ENCODE peak calls at places on chromosome 7, in nine cellular contexts. R is CD8-positive, alpha-beta memory T cell; K is neuronal stem cell; L is tibial nerve; W is esophagus muscularis mucosa; T is SK-N-SH; Z is osteoblast; O is GM23338; B is breast epithelium. V is an unnamed sample. For H3K4me1 and H3K27me3, the result is how much of the 10 kb centered on the place peaks cover.

GRCh38 chr7:5553298-5553877 is 129.8 kb upstream of the TNRC18 start:
- DNase-seq in W (no peak), O (no peak), Z (peak), L (no peak), R (no peak), T (peak), B (no peak), K (no peak), V (no peak)

GRCh38 chr7:94276797-94277196 is 117.9 kb upstream of the COL1A2 start:
- DNase-seq in K (no peak), Z (no peak), T (peak), R (no peak), B (no peak), W (no peak), L (no peak), O (peak), V (no peak)

GRCh38 chr7:137609500-137609899 is 237.3 kb downstream of the DGKI start:
- DNase-seq in Z (no peak), T (no peak), L (no peak), O (no peak), W (no peak), R (no peak), B (no peak), K (no peak), V (no peak)

GRCh38 chr7:94239661-94240234 is 154.9 kb upstream of the COL1A2 start:
- DNase-seq in T (no peak), B (no peak), K (peak), W (no peak), L (no peak), Z (no peak), R (no peak), O (peak), V (no peak)

GRCh38 chr7:116561697-116562483 is 37.1 kb downstream of the CAV1 start:
- DNase-seq in R (no peak), T (no peak), B (no peak), L (no peak), W (no peak), Z (no peak), O (no peak), K (no peak), V (no peak)

GRCh38 chr7:101122933-101123702 is 3.8 kb upstream of the SERPINE1 start:
- DNase-seq in L (no peak), W (no peak), B (no peak), K (no peak), Z (no peak), T (no peak), O (no peak), R (no peak), V (no peak)

GRCh38 chr7:129825554-129826267 is 127.0 kb downstream of the UBE2H start:
- DNase-seq in K (peak), R (peak), O (peak), L (peak), T (peak), B (peak), W (peak), Z (peak), V (peak)

GRCh38 chr7:2635810-2636701 is 4.3 kb downstream of the TTYH3 start:
- DNase-seq in L (no peak), R (no peak), B (no peak), O (no peak), K (no peak), T (no peak), Z (no peak), W (no peak), V (no peak)

GRCh38 chr7:67343566-67343965 is 346.9 kb downstream of the TYW1 start:
- DNase-seq in O (no peak), Z (no peak), W (peak), R (no peak), B (no peak), T (peak), L (no peak), K (no peak), V (no peak)

GRCh38 chr7:114921636-114922150 is at the start of gene MDFIC:
- DNase-seq in O (peak), W (no peak), Z (peak), B (peak), T (peak), R (peak), K (no peak), L (no peak), V (peak)

GRCh38 chr7:94344826-94345225 is 49.9 kb upstream of the COL1A2 start:
- DNase-seq in R (no peak), T (no peak), K (no peak), B (no peak), L (no peak), Z (no peak), W (no peak), O (no peak), V (no peak)

GRCh38 chr7:48718731-48719387 is 205.5 kb upstream of the CDC14C start:
- DNase-seq in W (no peak), K (no peak), L (no peak), R (no peak), O (no peak), Z (no peak), T (no peak), B (no peak), V (no peak)

GRCh38 chr7:98788921-98789320 is 80.9 kb downstream of the TMEM130 start:
- DNase-seq in B (no peak), W (no peak), L (no peak), O (no peak), T (no peak), K (no peak), R (no peak), Z (no peak), V (no peak)

GRCh38 chr7:18345641-18346234 is 149.8 kb upstream of the HDAC9 start:
- DNase-seq in T (peak), Z (no peak), B (no peak), L (no peak), W (no peak), K (peak), R (peak), O (peak), V (no peak)

GRCh38 chr7:142327555-142327954 is 69.7 kb upstream of the PRSS58 start:
- DNase-seq in W (no peak), L (no peak), O (no peak), T (no peak), B (no peak), Z (no peak), K (no peak), R (no peak), V (no peak)

GRCh38 chr7:28754027-28754426 is 204.1 kb downstream of the TRIL start:
- DNase-seq in K (no peak), B (no peak), T (no peak), R (no peak), L (peak), Z (peak), O (no peak), W (no peak), V (no peak)

GRCh38 chr7:43491984-43492383 is 90.9 kb upstream of the STK17A start:
- DNase-seq in Z (peak), B (no peak), R (no peak), W (peak), T (no peak), K (no peak), L (no peak), O (no peak), V (no peak)

GRCh38 chr7:157898802-157899201 is 562.0 kb downstream of the DNAJB6 start:
- DNase-seq in Z (peak), W (no peak), L (no peak), K (no peak), O (no peak), T (no peak), R (no peak), B (no peak), V (no peak)

GRCh38 chr7:30327813-30328212 is 43.4 kb downstream of the ZNRF2 start:
- DNase-seq in L (no peak), R (no peak), Z (no peak), W (no peak), T (no peak), K (no peak), O (no peak), B (no peak), V (no peak)

GRCh38 chr7:137934176-137934826 is 67.6 kb downstream of the CREB3L2 start:
- DNase-seq in W (no peak), R (no peak), Z (peak), K (no peak), L (no peak), B (no peak), O (no peak), T (no peak), V (no peak)

GRCh38 chr7:129746857-129747529 is 135.5 kb downstream of the NRF1 start:
- DNase-seq in T (peak), W (no peak), K (no peak), L (no peak), R (no peak), B (no peak), Z (no peak), O (no peak), V (no peak)

GRCh38 chr7:94206295-94206694 is 188.4 kb upstream of the COL1A2 start:
- DNase-seq in O (no peak), T (no peak), K (no peak), L (no peak), B (no peak), R (no peak), Z (no peak), W (no peak), V (no peak)

GRCh38 chr7:123633553-123633952 is 22.1 kb upstream of the LMOD2 start:
- DNase-seq in R (no peak), O (no peak), B (no peak), Z (no peak), L (no peak), K (no peak), W (no peak), T (peak), V (no peak)

GRCh38 chr7:7251742-7252141 is 69.4 kb downstream of the C1GALT1 start:
- DNase-seq in L (no peak), K (no peak), T (no peak), B (no peak), O (no peak), W (no peak), Z (no peak), R (no peak), V (no peak)

GRCh38 chr7:47392241-47392759 is 189.6 kb downstream of the TNS3 start:
- DNase-seq in L (no peak), W (no peak), B (no peak), R (no peak), T (no peak), Z (peak), K (no peak), O (no peak), V (no peak)

GRCh38 chr7:18770154-18770807 is 274.7 kb downstream of the HDAC9 start:
- DNase-seq in R (no peak), Z (no peak), T (no peak), K (no peak), B (no peak), W (no peak), L (no peak), O (no peak), V (no peak)

GRCh38 chr7:93914581-93915066 is 6.9 kb upstream of the GNG11 start:
- DNase-seq in T (no peak), R (no peak), L (no peak), O (no peak), Z (no peak), W (no peak), K (no peak), B (no peak), V (no peak)

GRCh38 chr7:82562716-82563404 is 119.3 kb upstream of the CACNA2D1 start:
- DNase-seq in L (no peak), Z (no peak), K (no peak), R (no peak), T (no peak), B (no peak), W (no peak), O (peak), V (no peak)

DNA sequence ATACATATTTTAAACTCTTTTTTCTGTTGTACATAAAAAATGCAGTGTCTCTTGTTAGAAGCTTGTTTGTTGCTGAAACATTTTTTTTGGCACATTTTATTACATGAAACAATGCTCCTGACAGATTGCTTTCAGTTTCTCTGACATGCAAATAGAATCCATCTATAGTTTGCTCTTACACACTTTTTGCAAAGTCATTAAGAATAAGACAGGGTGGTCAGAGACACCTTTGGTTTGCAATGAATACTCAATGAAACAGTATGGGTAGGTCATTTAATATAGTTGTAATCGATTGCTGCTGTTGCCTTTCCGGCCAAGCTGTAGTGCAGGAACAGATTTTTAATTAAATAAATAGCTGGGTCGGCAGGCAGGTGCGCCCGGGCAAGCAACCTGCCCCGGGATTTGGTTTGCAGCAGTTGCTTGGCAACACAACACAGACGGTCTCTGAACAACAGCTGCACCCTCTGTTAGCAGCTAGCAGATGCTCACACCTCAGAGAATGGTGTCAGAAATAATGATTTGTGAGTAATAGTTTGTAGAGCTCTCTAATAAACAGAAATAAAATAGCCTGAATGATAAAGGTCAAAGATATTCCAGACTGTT is 115.7 kb upstream of the CACNA2D1 start:
- DNase-seq in T (peak), Z (no peak), L (no peak), K (peak), W (no peak), B (no peak), O (peak), R (no peak), V (no peak)
- H3K4me1 ChIP-seq in T (under half), Z (under half), L (under half), K (under half), W (under half), B (under half), O (under half), R (under half), V (under half)

DNA sequence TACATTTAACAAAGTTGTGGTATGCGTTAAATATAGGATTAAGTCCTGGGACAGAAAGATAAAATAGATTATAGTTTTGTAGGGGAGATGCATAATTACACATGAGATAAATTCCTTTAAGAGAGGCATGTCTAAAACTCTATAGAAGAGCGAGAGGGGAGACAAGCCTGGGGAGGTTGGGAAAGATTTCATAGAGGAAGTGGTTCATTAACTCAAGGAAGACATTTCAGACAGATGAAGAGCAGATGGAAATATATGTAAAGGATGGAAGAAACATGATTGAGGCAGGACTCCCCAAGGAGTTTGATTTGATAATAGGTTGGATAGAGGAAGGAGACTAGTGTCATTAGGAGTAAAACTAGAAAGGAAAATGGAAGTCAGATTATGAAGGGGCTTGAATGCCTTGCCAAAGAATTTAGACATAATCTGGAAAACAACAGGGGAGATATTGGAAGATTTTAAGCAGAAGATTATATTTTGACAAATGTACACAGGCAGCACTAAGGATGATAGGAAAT is 96.1 kb downstream of the PHTF2 start:
- DNase-seq in B (no peak), W (no peak), R (no peak), O (no peak), L (no peak), K (no peak), Z (no peak), T (no peak), V (no peak)
- H3K27me3 ChIP-seq in B (under half), W (under half), R (under half), O (under half), L (under half), K (under half), Z (under half), T (under half), V (under half)

GRCh38 chr7:369981-370621 is 80.1 kb downstream of the FOXL3 start:
- DNase-seq in K (no peak), B (peak), O (peak), T (no peak), Z (no peak), W (no peak), L (no peak), R (no peak), V (no peak)
- H3K4me1 ChIP-seq in K (under half), B (under half), O (under half), T (under half), Z (under half), W (under half), L (under half), R (under half), V (under half)

DNA sequence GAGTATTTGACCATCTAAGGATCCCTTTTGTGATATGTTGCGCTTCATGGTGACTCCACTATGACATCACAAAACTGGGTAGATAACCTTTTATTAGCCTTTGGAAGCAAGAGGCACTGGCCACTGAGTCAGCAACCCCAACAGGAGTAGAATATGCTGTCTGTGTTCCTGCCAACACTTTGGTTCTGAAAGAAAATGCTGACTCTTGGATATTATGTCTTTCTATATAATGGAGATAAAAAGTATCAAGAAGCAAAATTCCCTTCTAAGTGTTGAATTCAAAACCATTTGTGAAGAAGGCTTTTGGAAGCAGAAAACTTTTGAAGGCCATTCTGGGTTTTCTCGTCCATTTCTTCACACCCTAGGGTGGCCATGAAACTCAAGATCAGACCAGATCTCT is 346.2 kb upstream of the LRGUK start:
- DNase-seq in K (no peak), R (no peak), O (no peak), L (no peak), W (no peak), T (no peak), Z (no peak), B (no peak), V (no peak)
- H3K27me3 ChIP-seq in K (under half), R (under half), O (under half), L (under half), W (under half), T (under half), Z (under half), B (under half), V (under half)

DNA sequence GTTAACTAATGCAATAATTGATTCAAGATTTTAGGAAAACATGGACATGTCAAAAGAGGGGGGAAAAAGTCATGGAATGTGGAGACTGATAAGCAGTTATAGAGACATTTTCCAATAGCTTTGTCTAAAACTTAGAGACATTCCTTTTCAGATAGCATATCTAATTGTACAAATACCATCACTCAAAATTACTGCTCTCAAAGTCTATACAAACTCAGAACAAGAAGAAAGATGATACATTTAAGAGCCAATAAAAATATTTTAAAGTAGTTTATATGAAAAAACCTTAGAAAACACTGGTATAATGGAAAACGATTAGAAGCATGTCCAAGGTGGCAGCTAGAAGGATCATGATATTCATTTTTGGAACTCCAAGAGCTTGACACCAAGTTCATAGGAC is 146.5 kb downstream of the DOCK4 start:
- DNase-seq in B (no peak), Z (no peak), K (no peak), W (no peak), L (no peak), R (no peak), O (no peak), T (no peak), V (no peak)
- H3K4me1 ChIP-seq in B (under half), Z (under half), K (under half), W (under half), L (under half), R (under half), O (under half), T (under half), V (under half)

GRCh38 chr7:517848-518629 is 1.6 kb downstream of the PDGFA start:
- DNase-seq in Z (peak), R (no peak), K (peak), W (peak), B (no peak), O (peak), T (no peak), L (peak), V (no peak)

GRCh38 chr7:519974-520458 is 370 bp upstream of the PDGFA start:
- DNase-seq in Z (peak), K (no peak), T (peak), B (no peak), O (peak), L (no peak), W (no peak), R (no peak), V (no peak)

GRCh38 chr7:518630-519428 is 817 bp downstream of the PDGFA start:
- DNase-seq in O (peak), B (peak), W (peak), K (no peak), Z (peak), L (peak), T (peak), R (no peak), V (no peak)

GRCh38 chr7:520503-521161 is 986 bp upstream of the PDGFA start:
- DNase-seq in Z (peak), T (no peak), R (no peak), B (no peak), W (no peak), O (peak), L (no peak), K (no peak), V (no peak)

GRCh38 chr7:519429-519973 is at the start of gene PDGFA:
- DNase-seq in K (no peak), O (no peak), W (no peak), T (peak), R (no peak), Z (peak), L (no peak), B (no peak), V (no peak)
- H3K27me3 ChIP-seq in K (half or more), O (half or more), W (under half), T (under half), R (under half), Z (under half), L (under half), B (under half), V (under half)

DNA sequence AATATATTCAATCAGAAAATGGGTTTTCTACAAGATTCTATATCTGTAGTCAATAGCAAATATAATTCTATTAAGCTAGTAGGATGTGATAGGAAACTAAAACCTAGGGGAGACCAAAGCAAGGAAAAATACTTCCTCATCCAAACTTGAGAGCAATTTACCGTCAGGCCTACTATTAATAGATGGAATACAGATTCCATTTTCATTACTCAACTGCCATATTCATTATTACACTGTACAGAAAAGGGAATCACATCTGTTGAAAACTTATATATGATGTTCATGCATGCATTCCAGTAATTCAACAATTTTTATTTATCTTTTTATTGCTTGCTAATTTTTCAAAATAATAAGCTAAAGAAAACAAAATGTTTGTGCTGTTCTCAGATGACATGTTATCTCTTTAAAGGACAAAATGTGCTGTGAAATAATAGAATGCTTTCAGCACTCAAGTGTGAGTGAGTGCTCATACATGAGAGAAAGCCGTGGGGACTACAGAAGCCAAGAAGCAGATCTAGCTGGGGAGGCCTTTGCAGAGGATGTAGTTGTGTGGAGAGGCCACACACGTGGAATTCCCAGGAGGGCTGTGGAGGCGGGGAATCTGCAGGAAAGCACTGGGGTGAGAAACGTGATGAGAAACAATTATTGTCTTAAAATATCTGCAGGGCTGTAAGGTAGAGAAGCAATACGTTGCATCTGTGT is 110.0 kb downstream of the EGFR start:
- DNase-seq in K (no peak), T (no peak), R (no peak), B (no peak), W (no peak), Z (no peak), O (no peak), L (peak), V (no peak)
- H3K4me1 ChIP-seq in K (under half), T (half or more), R (under half), B (under half), W (half or more), Z (half or more), O (under half), L (under half), V (under half)